ENCODE peak calls at places on chromosomes 16 and 17, in eight cellular contexts. K is tibial nerve, X is nephron progenitor cell, U is left ventricle myocardium inferior, O is Calu3, D is AG10803, C is choroid plexus epithelial cell, W is AG04450. I is an unnamed sample.
A peak's percentile ranks its signal among the peaks of the same experiment; 100 is the strongest.

GRCh38 chr17:46742539-46743270 is 75.8 kb downstream of the WNT3 start:
- DNase-seq in K (no peak), X (no peak), U (no peak), O (peak; percentile 84), D (peak; percentile 82), C (peak; percentile 91), W (peak; percentile 39), I (peak; percentile 27)

GRCh38 chr17:47741109-47741792 is 8.2 kb downstream of the TBX21 start:
- DNase-seq in K (no peak), X (no peak), U (no peak), O (no peak), D (no peak), C (no peak), W (no peak), I (no peak)

GRCh38 chr17:9768381-9768934 is 22.9 kb downstream of the DHRS7C start:
- DNase-seq in K (no peak), X (no peak), U (no peak), O (no peak), D (peak; percentile 44), C (peak; percentile 56), W (no peak), I (no peak)

GRCh38 chr16:54094641-54095040 is 191.9 kb downstream of the IRX3 start:
- DNase-seq in K (no peak), X (no peak), U (no peak), O (no peak), D (no peak), C (no peak), W (no peak), I (no peak)

GRCh38 chr17:75124041-75124818 is 7.3 kb downstream of the NT5C start:
- DNase-seq in K (no peak), X (no peak), U (peak; percentile 52), O (peak; percentile 96), D (no peak), C (peak; percentile 34), W (no peak), I (no peak)

GRCh38 chr16:20781697-20782096 is 17.9 kb downstream of the ACSM3 start:
- DNase-seq in K (no peak), X (no peak), U (no peak), O (no peak), D (no peak), C (no peak), W (no peak), I (no peak)

GRCh38 chr17:27502526-27503324 is 46.5 kb downstream of the KSR1 start:
- DNase-seq in K (no peak), X (no peak), U (peak; percentile 29), O (no peak), D (peak; percentile 98), C (peak; percentile 84), W (peak; percentile 85), I (peak; percentile 91)

GRCh38 chr16:46920402-46921068 is 36.4 kb downstream of the GPT2 start:
- DNase-seq in K (no peak), X (peak; percentile 17), U (no peak), O (peak; percentile 83), D (no peak), C (no peak), W (no peak), I (no peak)

GRCh38 chr17:81405382-81406005 is 10.2 kb downstream of the BAHCC1 start:
- DNase-seq in K (no peak), X (no peak), U (peak; percentile 78), O (no peak), D (peak; percentile 85), C (peak; percentile 51), W (no peak), I (peak; percentile 63)

GRCh38 chr17:59046192-59046591 is 60.5 kb downstream of the TRIM37 start:
- DNase-seq in K (no peak), X (no peak), U (no peak), O (no peak), D (no peak), C (peak; percentile 31), W (peak; percentile 33), I (no peak)

GRCh38 chr16:11356573-11357331 is 11.5 kb downstream of the RMI2 start:
- DNase-seq in K (peak; percentile 22), X (peak; percentile 70), U (peak; percentile 63), O (peak; percentile 71), D (peak; percentile 57), C (peak; percentile 70), W (no peak), I (no peak)

GRCh38 chr16:72018470-72018869 is 9.9 kb downstream of the DHODH start:
- DNase-seq in K (no peak), X (no peak), U (no peak), O (no peak), D (no peak), C (no peak), W (no peak), I (no peak)

GRCh38 chr16:80554037-80554436 is 13.2 kb downstream of the DYNLRB2 start:
- DNase-seq in K (no peak), X (no peak), U (no peak), O (no peak), D (no peak), C (no peak), W (no peak), I (no peak)

GRCh38 chr17:80866050-80866793 is 125.4 kb upstream of the CHMP6 start:
- DNase-seq in K (peak; percentile 62), X (peak; percentile 76), U (peak; percentile 59), O (peak; percentile 68), D (peak; percentile 49), C (peak; percentile 82), W (peak; percentile 24), I (peak; percentile 15)

GRCh38 chr17:57911834-57912673 is 43.2 kb downstream of the CUEDC1 start:
- DNase-seq in K (peak; percentile 91), X (peak; percentile 59), U (peak; percentile 94), O (peak; percentile 88), D (peak; percentile 79), C (no peak), W (no peak), I (no peak)

GRCh38 chr17:55296699-55297098 is 31.9 kb downstream of the HLF start:
- DNase-seq in K (no peak), X (no peak), U (no peak), O (no peak), D (no peak), C (no peak), W (no peak), I (no peak)

GRCh38 chr17:35312790-35313711 is 60.4 kb downstream of the SLFN11 start:
- DNase-seq in K (no peak), X (peak; percentile 43), U (peak; percentile 24), O (peak; percentile 41), D (peak; percentile 79), C (peak; percentile 90), W (peak; percentile 56), I (peak; percentile 51)

GRCh38 chr17:46977348-46977747 is 1.7 kb downstream of the RPRML start:
- DNase-seq in K (no peak), X (peak; percentile 66), U (no peak), O (peak; percentile 58), D (no peak), C (peak; percentile 54), W (no peak), I (no peak)

GRCh38 chr16:12300490-12300889 is 324.0 kb downstream of the SNX29 start:
- DNase-seq in K (no peak), X (no peak), U (no peak), O (no peak), D (no peak), C (no peak), W (no peak), I (no peak)

GRCh38 chr16:48901712-48902374 is 291.9 kb upstream of the N4BP1 start:
- DNase-seq in K (no peak), X (no peak), U (no peak), O (no peak), D (no peak), C (no peak), W (no peak), I (no peak)
- TF ChIP-seq CTCF in K (no peak), X (peak; percentile 26), U (no peak), O (no peak), D (peak; percentile 12), C (no peak), W (peak; percentile 28), I (no peak)

GRCh38 chr16:715448-716249 is 731 bp downstream of the METRN start:
- DNase-seq in K (no peak), X (peak; percentile 73), U (no peak), O (peak; percentile 63), D (no peak), C (peak; percentile 39), W (no peak), I (no peak)
- TF ChIP-seq CTCF in K (peak; percentile 1), X (no peak), U (no peak), O (no peak), D (no peak), C (no peak), W (no peak), I (no peak)

GRCh38 chr17:33651631-33652030 is 358.5 kb upstream of the ASIC2 start:
- DNase-seq in K (no peak), X (no peak), U (no peak), O (no peak), D (peak; percentile 13), C (no peak), W (no peak), I (no peak)
- TF ChIP-seq CTCF in K (no peak), X (no peak), U (no peak), O (no peak), D (peak; percentile 10), C (peak; percentile 10), W (no peak), I (no peak)

GRCh38 chr17:7716299-7716886 is 1.2 kb upstream of the DNAH2 start:
- DNase-seq in K (no peak), X (no peak), U (no peak), O (no peak), D (no peak), C (no peak), W (no peak), I (no peak)

GRCh38 chr17:7717756-7718350 is 309 bp downstream of the DNAH2 start:
- DNase-seq in K (no peak), X (no peak), U (no peak), O (no peak), D (peak; percentile 18), C (peak; percentile 51), W (no peak), I (no peak)

GRCh38 chr17:7719661-7720060 is 2.1 kb downstream of the DNAH2 start:
- DNase-seq in K (no peak), X (no peak), U (no peak), O (no peak), D (no peak), C (no peak), W (no peak), I (no peak)

GRCh38 chr17:7714721-7715594 is 2.6 kb upstream of the DNAH2 start:
- DNase-seq in K (no peak), X (no peak), U (no peak), O (no peak), D (no peak), C (no peak), W (no peak), I (no peak)

DNA sequence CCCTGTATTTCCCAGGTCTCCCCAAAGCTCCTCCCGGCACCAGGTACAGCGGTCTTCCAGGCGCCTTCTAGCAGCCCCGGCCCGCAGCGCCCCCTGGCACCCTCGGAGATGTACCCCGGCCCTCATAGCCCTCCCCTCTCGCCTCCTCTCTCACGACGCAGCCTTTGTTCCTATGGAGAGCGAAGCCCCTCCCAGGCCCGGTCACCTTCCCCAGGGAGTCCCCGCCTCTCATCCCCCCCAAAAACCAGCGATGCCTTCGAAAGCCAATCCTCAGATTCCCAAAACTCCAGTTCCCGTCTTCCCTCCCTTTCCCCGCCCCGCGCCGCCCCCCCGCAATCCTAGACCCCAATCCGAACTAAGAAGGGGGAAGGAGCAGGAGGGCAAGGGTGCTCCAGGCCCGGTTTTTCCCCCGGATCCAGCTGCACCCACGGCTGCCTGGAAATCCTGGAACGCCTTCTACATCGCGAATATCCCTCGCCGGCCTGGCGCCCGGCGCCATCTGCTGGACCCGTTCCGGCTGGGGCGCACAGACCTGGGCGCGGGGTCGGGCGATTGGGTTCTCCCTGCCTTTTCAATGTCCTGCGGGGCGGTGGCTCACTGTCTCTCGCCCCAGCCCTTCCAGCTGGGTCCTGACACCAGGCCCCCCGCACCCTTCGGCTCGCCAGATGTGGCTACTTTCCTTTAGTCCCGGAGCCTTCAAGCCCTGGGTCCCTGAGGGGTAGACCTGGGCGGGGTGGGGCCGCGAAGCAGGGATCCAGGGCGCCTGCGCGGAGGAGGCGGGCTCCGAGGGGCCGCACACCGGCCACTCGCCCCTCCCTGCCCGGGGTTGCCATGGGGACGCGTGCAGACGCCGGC is at the start of gene DNAH2:
- DNase-seq in K (peak; percentile 30), X (peak; percentile 98), U (peak; percentile 69), O (peak; percentile 77), D (peak; percentile 87), C (peak; percentile 84), W (peak; percentile 82), I (peak; percentile 80)
- TF ChIP-seq CTCF in K (peak; percentile 34), X (peak; percentile 36), U (peak; percentile 56), O (peak; percentile 18), D (peak; percentile 41), C (peak; percentile 60), W (peak; percentile 45), I (peak; percentile 64)